ENCODE peak calls at places on chromosomes 5 and 9, in six cellular contexts. Y is GM12865; P is iPS-NIHi11; C is posterior cingulate gyrus; E is H4; G is activated naive CD4-positive, alpha-beta T cell. Q is an unnamed sample.

GRCh38 chr5:115842089-115842881 is 550 bp downstream of the AP3S1 start:
- DNase-seq in Y (peak), P (peak), C (no peak), E (peak), G (no peak), Q (no peak)

GRCh38 chr5:113359419-113359818 is 75.4 kb downstream of the TSSK1B start:
- DNase-seq in Y (no peak), P (no peak), C (no peak), E (no peak), G (no peak), Q (no peak)

GRCh38 chr9:4290427-4290837 is 9.4 kb downstream of the GLIS3 start:
- DNase-seq in Y (no peak), P (no peak), C (no peak), E (no peak), G (no peak), Q (no peak)

GRCh38 chr9:33029106-33029788 is 4.2 kb downstream of the DNAJA1 start:
- DNase-seq in Y (no peak), P (no peak), C (no peak), E (no peak), G (no peak), Q (no peak)

GRCh38 chr9:93154293-93154903 is 20.3 kb upstream of the NINJ1 start:
- DNase-seq in Y (no peak), P (peak), C (no peak), E (no peak), G (no peak), Q (no peak)

GRCh38 chr5:5353681-5354080 is 68.8 kb upstream of the ICE1 start:
- DNase-seq in Y (no peak), P (peak), C (no peak), E (no peak), G (no peak), Q (no peak)

GRCh38 chr5:44952376-44952775 is 143.6 kb downstream of the MRPS30 start:
- DNase-seq in Y (peak), P (peak), C (no peak), E (peak), G (no peak), Q (no peak)

GRCh38 chr5:179265529-179266290 is 79.6 kb downstream of the ADAMTS2 start:
- DNase-seq in Y (no peak), P (peak), C (peak), E (peak), G (no peak), Q (peak)

GRCh38 chr9:94952553-94953373 is 226.3 kb downstream of the AOPEP start:
- DNase-seq in Y (peak), P (no peak), C (no peak), E (no peak), G (no peak), Q (no peak)

Q was measured in occipital lobe.